ENCODE peak calls at places on chromosomes 6 and 20, in ten cellular contexts. F is naive B cell, J is psoas muscle, U is COR-L47, X is G401, P is fibroblast of villous mesenchyme, M is HepG2, E is A549, B is nucleus accumbens, Y is left cardiac atrium. Z is an unnamed sample.
A peak's percentile ranks its signal among the peaks of the same experiment; 100 is the strongest.

GRCh38 chr6:39189915-39190544 is 39.2 kb downstream of the KCNK5 start:
- DNase-seq in F (no peak), J (no peak), U (no peak), X (peak; percentile 11), P (no peak), M (peak; percentile 40), E (peak; percentile 49), B (peak; percentile 14), Y (peak; percentile 34), Z (peak; percentile 40)

GRCh38 chr6:106966671-106967522 is 7.6 kb downstream of the CD24 start:
- DNase-seq in F (no peak), J (no peak), U (no peak), X (no peak), P (no peak), M (no peak), E (no peak), B (no peak), Y (no peak), Z (no peak)

GRCh38 chr6:1610497-1611321 is 994 bp downstream of the FOXC1 start:
- DNase-seq in F (peak; percentile 48), J (peak; percentile 50), U (peak; percentile 37), X (peak; percentile 18), P (no peak), M (peak; percentile 27), E (peak; percentile 52), B (no peak), Y (no peak), Z (no peak)

GRCh38 chr6:16769986-16770376 is 8.7 kb upstream of the ATXN1 start:
- DNase-seq in F (no peak), J (no peak), U (no peak), X (no peak), P (peak; percentile 88), M (no peak), E (peak; percentile 28), B (no peak), Y (no peak), Z (no peak)

GRCh38 chr6:26043389-26044139 is 43.7 kb upstream of the HFE start:
- DNase-seq in F (peak; percentile 88), J (peak; percentile 68), U (peak; percentile 89), X (peak; percentile 99), P (peak; percentile 99), M (peak; percentile 99), E (peak; percentile 91), B (peak; percentile 57), Y (peak; percentile 53), Z (peak; percentile 100)

GRCh38 chr6:52566201-52566600 is 10.7 kb downstream of the TRAM2 start:
- DNase-seq in F (no peak), J (no peak), U (no peak), X (no peak), P (no peak), M (no peak), E (no peak), B (no peak), Y (no peak), Z (no peak)

GRCh38 chr6:56540232-56540631 is 102.5 kb downstream of the DST start:
- DNase-seq in F (no peak), J (no peak), U (no peak), X (peak; percentile 42), P (no peak), M (no peak), E (no peak), B (no peak), Y (no peak), Z (peak; percentile 52)

GRCh38 chr6:80142586-80142985 is 36.1 kb downstream of the BCKDHB start:
- DNase-seq in F (no peak), J (no peak), U (no peak), X (no peak), P (no peak), M (no peak), E (no peak), B (no peak), Y (no peak), Z (no peak)

GRCh38 chr6:41239467-41240159 is 11.5 kb downstream of the TREML4 start:
- DNase-seq in F (no peak), J (no peak), U (no peak), X (no peak), P (no peak), M (no peak), E (no peak), B (no peak), Y (no peak), Z (no peak)

GRCh38 chr6:158926429-158926828 is 73.6 kb downstream of the RSPH3 start:
- DNase-seq in F (no peak), J (no peak), U (no peak), X (no peak), P (no peak), M (peak; percentile 13), E (peak; percentile 48), B (no peak), Y (no peak), Z (no peak)

GRCh38 chr20:34345426-34345757 is 17.7 kb upstream of the ITCH start:
- DNase-seq in F (no peak), J (no peak), U (no peak), X (no peak), P (no peak), M (no peak), E (no peak), B (no peak), Y (no peak), Z (no peak)

GRCh38 chr20:6074145-6074561 is 20.3 kb upstream of the LRRN4 start:
- DNase-seq in F (no peak), J (no peak), U (no peak), X (no peak), P (no peak), M (peak; percentile 88), E (peak; percentile 57), B (no peak), Y (no peak), Z (no peak)

GRCh38 chr20:19072988-19073387 is 139.5 kb upstream of the SLC24A3 start:
- DNase-seq in F (no peak), J (no peak), U (no peak), X (no peak), P (no peak), M (no peak), E (no peak), B (no peak), Y (no peak), Z (no peak)

GRCh38 chr6:134123666-134124208 is 71.3 kb upstream of the SLC2A12 start:
- DNase-seq in F (no peak), J (no peak), U (no peak), X (peak; percentile 56), P (peak; percentile 72), M (peak; percentile 53), E (peak; percentile 90), B (no peak), Y (no peak), Z (peak; percentile 63)

GRCh38 chr6:39778581-39779270 is 13.4 kb upstream of the DAAM2 start:
- DNase-seq in F (no peak), J (no peak), U (no peak), X (no peak), P (peak; percentile 25), M (no peak), E (no peak), B (no peak), Y (no peak), Z (no peak)

GRCh38 chr6:14910692-14911547 is 334.9 kb upstream of the JARID2 start:
- DNase-seq in F (peak; percentile 76), J (no peak), U (no peak), X (no peak), P (peak; percentile 72), M (no peak), E (no peak), B (no peak), Y (peak; percentile 50), Z (peak; percentile 77)

GRCh38 chr6:149456311-149457021 is 28.3 kb downstream of the ZC3H12D start:
- DNase-seq in F (no peak), J (peak; percentile 50), U (no peak), X (no peak), P (no peak), M (no peak), E (no peak), B (no peak), Y (no peak), Z (no peak)

GRCh38 chr6:19836799-19837510 is at the start of gene ID4:
- DNase-seq in F (no peak), J (peak; percentile 93), U (peak; percentile 86), X (peak; percentile 80), P (peak; percentile 76), M (no peak), E (peak; percentile 80), B (peak; percentile 88), Y (peak; percentile 95), Z (peak; percentile 88)

GRCh38 chr6:129440691-129441090 is 269.3 kb downstream of the ARHGAP18 start:
- DNase-seq in F (no peak), J (no peak), U (no peak), X (no peak), P (no peak), M (no peak), E (peak; percentile 5), B (no peak), Y (no peak), Z (no peak)

GRCh38 chr20:63627129-63627699 is 313 bp upstream of the GMEB2 start:
- DNase-seq in F (peak; percentile 97), J (peak; percentile 98), U (peak; percentile 94), X (peak; percentile 87), P (peak; percentile 95), M (peak; percentile 93), E (peak; percentile 97), B (peak; percentile 83), Y (peak; percentile 95), Z (peak; percentile 89)

GRCh38 chr6:169799474-169799926 is 48.1 kb downstream of the ERMARD start:
- DNase-seq in F (no peak), J (no peak), U (no peak), X (no peak), P (no peak), M (peak; percentile 95), E (no peak), B (peak; percentile 13), Y (no peak), Z (peak; percentile 86)

GRCh38 chr6:15654250-15654649 is 8.6 kb downstream of the DTNBP1 start:
- DNase-seq in F (no peak), J (no peak), U (no peak), X (no peak), P (no peak), M (no peak), E (no peak), B (no peak), Y (no peak), Z (no peak)

GRCh38 chr20:60228255-60228654 is 270.0 kb downstream of the CDH26 start:
- DNase-seq in F (no peak), J (no peak), U (no peak), X (no peak), P (no peak), M (no peak), E (no peak), B (no peak), Y (no peak), Z (peak; percentile 65)

GRCh38 chr20:57389695-57390603 is 1.2 kb upstream of the RBM38 start:
- DNase-seq in F (peak; percentile 77), J (peak; percentile 63), U (no peak), X (no peak), P (no peak), M (no peak), E (no peak), B (no peak), Y (no peak), Z (no peak)

GRCh38 chr6:116511424-116512131 is at the start of gene CALHM5:
- DNase-seq in F (no peak), J (peak; percentile 59), U (no peak), X (no peak), P (peak; percentile 76), M (no peak), E (peak; percentile 76), B (no peak), Y (peak; percentile 64), Z (peak; percentile 48)

GRCh38 chr6:33935439-33936080 is 131.8 kb upstream of the MLN start:
- DNase-seq in F (no peak), J (no peak), U (no peak), X (no peak), P (no peak), M (no peak), E (no peak), B (no peak), Y (no peak), Z (no peak)

GRCh38 chr6:34237722-34238506 is 1.2 kb downstream of the HMGA1 start:
- DNase-seq in F (peak; percentile 70), J (peak; percentile 67), U (peak; percentile 69), X (no peak), P (peak; percentile 47), M (peak; percentile 59), E (peak; percentile 62), B (peak; percentile 21), Y (no peak), Z (no peak)